ENCODE peak calls at places on chromosome 1, in nine cellular contexts. One of them, this sample, is unnamed.

GRCh38 chr1:150162862-150163706 is 13.4 kb downstream of the PLEKHO1 start:
- DNase-seq in endothelial cell of umbilical vein: peak
- DNase-seq in stimulated activated CD8-positive, alpha-beta memory T cell treated with anti-CD3 and anti-CD28 coated beads, Interleukin-15, amount 100 ng/mL, for 48 hours: no peak
- DNase-seq in stimulated activated CD4-positive, alpha-beta T cell treated with anti-CD3 and anti-CD28 coated beads, Interleukin-15, amount 100 ng/mL, for 48 hours: no peak
- DNase-seq in hippocampal formation: peak
- DNase-seq in NCI-H2107: peak
- DNase-seq in stimulated activated naive CD4-positive, alpha-beta T cell: no peak
- DNase-seq in 8988T: no peak
- DNase-seq in posterior vena cava: peak
- DNase-seq in this sample: no peak

GRCh38 chr1:74467786-74468377 is 44.5 kb downstream of the LRRC53 start:
- DNase-seq in endothelial cell of umbilical vein: no peak
- DNase-seq in stimulated activated CD8-positive, alpha-beta memory T cell treated with anti-CD3 and anti-CD28 coated beads, Interleukin-15, amount 100 ng/mL, for 48 hours: no peak
- DNase-seq in stimulated activated CD4-positive, alpha-beta T cell treated with anti-CD3 and anti-CD28 coated beads, Interleukin-15, amount 100 ng/mL, for 48 hours: no peak
- DNase-seq in hippocampal formation: no peak
- DNase-seq in NCI-H2107: no peak
- DNase-seq in stimulated activated naive CD4-positive, alpha-beta T cell: no peak
- DNase-seq in 8988T: no peak
- DNase-seq in posterior vena cava: no peak
- DNase-seq in this sample: no peak

GRCh38 chr1:150887018-150887417 is at the start of gene CTXND2:
- DNase-seq in endothelial cell of umbilical vein: no peak
- DNase-seq in stimulated activated CD8-positive, alpha-beta memory T cell treated with anti-CD3 and anti-CD28 coated beads, Interleukin-15, amount 100 ng/mL, for 48 hours: no peak
- DNase-seq in stimulated activated CD4-positive, alpha-beta T cell treated with anti-CD3 and anti-CD28 coated beads, Interleukin-15, amount 100 ng/mL, for 48 hours: no peak
- DNase-seq in hippocampal formation: no peak
- DNase-seq in NCI-H2107: no peak
- DNase-seq in stimulated activated naive CD4-positive, alpha-beta T cell: no peak
- DNase-seq in 8988T: no peak
- DNase-seq in posterior vena cava: no peak
- DNase-seq in this sample: no peak

GRCh38 chr1:1819762-1820161 is 41.5 kb upstream of the NADK start:
- DNase-seq in endothelial cell of umbilical vein: no peak
- DNase-seq in stimulated activated CD8-positive, alpha-beta memory T cell treated with anti-CD3 and anti-CD28 coated beads, Interleukin-15, amount 100 ng/mL, for 48 hours: no peak
- DNase-seq in stimulated activated CD4-positive, alpha-beta T cell treated with anti-CD3 and anti-CD28 coated beads, Interleukin-15, amount 100 ng/mL, for 48 hours: no peak
- DNase-seq in hippocampal formation: no peak
- DNase-seq in NCI-H2107: no peak
- DNase-seq in stimulated activated naive CD4-positive, alpha-beta T cell: no peak
- DNase-seq in 8988T: no peak
- DNase-seq in posterior vena cava: no peak
- DNase-seq in this sample: no peak

GRCh38 chr1:224203243-224204016 is 20.4 kb downstream of the DEGS1 start:
- DNase-seq in endothelial cell of umbilical vein: no peak
- DNase-seq in stimulated activated CD8-positive, alpha-beta memory T cell treated with anti-CD3 and anti-CD28 coated beads, Interleukin-15, amount 100 ng/mL, for 48 hours: no peak
- DNase-seq in stimulated activated CD4-positive, alpha-beta T cell treated with anti-CD3 and anti-CD28 coated beads, Interleukin-15, amount 100 ng/mL, for 48 hours: no peak
- DNase-seq in hippocampal formation: peak
- DNase-seq in NCI-H2107: no peak
- DNase-seq in stimulated activated naive CD4-positive, alpha-beta T cell: no peak
- DNase-seq in 8988T: no peak
- DNase-seq in posterior vena cava: peak
- DNase-seq in this sample: no peak

GRCh38 chr1:94759188-94759587 is 61.0 kb upstream of the SLC44A3 start:
- DNase-seq in endothelial cell of umbilical vein: no peak
- DNase-seq in stimulated activated CD8-positive, alpha-beta memory T cell treated with anti-CD3 and anti-CD28 coated beads, Interleukin-15, amount 100 ng/mL, for 48 hours: no peak
- DNase-seq in stimulated activated CD4-positive, alpha-beta T cell treated with anti-CD3 and anti-CD28 coated beads, Interleukin-15, amount 100 ng/mL, for 48 hours: no peak
- DNase-seq in hippocampal formation: no peak
- DNase-seq in NCI-H2107: no peak
- DNase-seq in stimulated activated naive CD4-positive, alpha-beta T cell: no peak
- DNase-seq in 8988T: no peak
- DNase-seq in posterior vena cava: no peak
- DNase-seq in this sample: no peak

GRCh38 chr1:200226268-200226968 is 183.4 kb downstream of the ZNF281 start:
- DNase-seq in endothelial cell of umbilical vein: peak
- DNase-seq in stimulated activated CD8-positive, alpha-beta memory T cell treated with anti-CD3 and anti-CD28 coated beads, Interleukin-15, amount 100 ng/mL, for 48 hours: no peak
- DNase-seq in stimulated activated CD4-positive, alpha-beta T cell treated with anti-CD3 and anti-CD28 coated beads, Interleukin-15, amount 100 ng/mL, for 48 hours: peak
- DNase-seq in hippocampal formation: no peak
- DNase-seq in NCI-H2107: no peak
- DNase-seq in stimulated activated naive CD4-positive, alpha-beta T cell: no peak
- DNase-seq in 8988T: no peak
- DNase-seq in posterior vena cava: no peak
- DNase-seq in this sample: no peak

GRCh38 chr1:216032284-216032683 is 391.0 kb downstream of the USH2A start:
- DNase-seq in endothelial cell of umbilical vein: no peak
- DNase-seq in stimulated activated CD8-positive, alpha-beta memory T cell treated with anti-CD3 and anti-CD28 coated beads, Interleukin-15, amount 100 ng/mL, for 48 hours: no peak
- DNase-seq in stimulated activated CD4-positive, alpha-beta T cell treated with anti-CD3 and anti-CD28 coated beads, Interleukin-15, amount 100 ng/mL, for 48 hours: no peak
- DNase-seq in hippocampal formation: no peak
- DNase-seq in NCI-H2107: no peak
- DNase-seq in stimulated activated naive CD4-positive, alpha-beta T cell: no peak
- DNase-seq in 8988T: no peak
- DNase-seq in posterior vena cava: no peak
- DNase-seq in this sample: no peak

GRCh38 chr1:54543729-54544496 is 4.1 kb upstream of the ACOT11 start:
- DNase-seq in endothelial cell of umbilical vein: no peak
- DNase-seq in stimulated activated CD8-positive, alpha-beta memory T cell treated with anti-CD3 and anti-CD28 coated beads, Interleukin-15, amount 100 ng/mL, for 48 hours: no peak
- DNase-seq in stimulated activated CD4-positive, alpha-beta T cell treated with anti-CD3 and anti-CD28 coated beads, Interleukin-15, amount 100 ng/mL, for 48 hours: no peak
- DNase-seq in hippocampal formation: no peak
- DNase-seq in NCI-H2107: no peak
- DNase-seq in stimulated activated naive CD4-positive, alpha-beta T cell: no peak
- DNase-seq in 8988T: no peak
- DNase-seq in posterior vena cava: no peak
- DNase-seq in this sample: no peak

GRCh38 chr1:205595861-205596260 is 36.0 kb downstream of the ELK4 start:
- DNase-seq in endothelial cell of umbilical vein: no peak
- DNase-seq in stimulated activated CD8-positive, alpha-beta memory T cell treated with anti-CD3 and anti-CD28 coated beads, Interleukin-15, amount 100 ng/mL, for 48 hours: no peak
- DNase-seq in stimulated activated CD4-positive, alpha-beta T cell treated with anti-CD3 and anti-CD28 coated beads, Interleukin-15, amount 100 ng/mL, for 48 hours: no peak
- DNase-seq in hippocampal formation: no peak
- DNase-seq in NCI-H2107: no peak
- DNase-seq in stimulated activated naive CD4-positive, alpha-beta T cell: no peak
- DNase-seq in 8988T: no peak
- DNase-seq in posterior vena cava: no peak
- DNase-seq in this sample: no peak

GRCh38 chr1:59947047-59947938 is 20.7 kb upstream of the CYP2J2 start:
- DNase-seq in endothelial cell of umbilical vein: peak
- DNase-seq in stimulated activated CD8-positive, alpha-beta memory T cell treated with anti-CD3 and anti-CD28 coated beads, Interleukin-15, amount 100 ng/mL, for 48 hours: no peak
- DNase-seq in stimulated activated CD4-positive, alpha-beta T cell treated with anti-CD3 and anti-CD28 coated beads, Interleukin-15, amount 100 ng/mL, for 48 hours: peak
- DNase-seq in hippocampal formation: peak
- DNase-seq in NCI-H2107: peak
- DNase-seq in stimulated activated naive CD4-positive, alpha-beta T cell: peak
- DNase-seq in 8988T: no peak
- DNase-seq in posterior vena cava: no peak
- DNase-seq in this sample: no peak

GRCh38 chr1:71967670-71968069 is 314.7 kb downstream of the NEGR1 start:
- DNase-seq in endothelial cell of umbilical vein: no peak
- DNase-seq in stimulated activated CD8-positive, alpha-beta memory T cell treated with anti-CD3 and anti-CD28 coated beads, Interleukin-15, amount 100 ng/mL, for 48 hours: no peak
- DNase-seq in stimulated activated CD4-positive, alpha-beta T cell treated with anti-CD3 and anti-CD28 coated beads, Interleukin-15, amount 100 ng/mL, for 48 hours: no peak
- DNase-seq in hippocampal formation: no peak
- DNase-seq in NCI-H2107: no peak
- DNase-seq in stimulated activated naive CD4-positive, alpha-beta T cell: no peak
- DNase-seq in 8988T: no peak
- DNase-seq in posterior vena cava: no peak
- DNase-seq in this sample: no peak

GRCh38 chr1:10451286-10451685 is 1.5 kb downstream of the CORT start:
- DNase-seq in endothelial cell of umbilical vein: peak
- DNase-seq in stimulated activated CD8-positive, alpha-beta memory T cell treated with anti-CD3 and anti-CD28 coated beads, Interleukin-15, amount 100 ng/mL, for 48 hours: no peak
- DNase-seq in stimulated activated CD4-positive, alpha-beta T cell treated with anti-CD3 and anti-CD28 coated beads, Interleukin-15, amount 100 ng/mL, for 48 hours: no peak
- DNase-seq in hippocampal formation: no peak
- DNase-seq in NCI-H2107: no peak
- DNase-seq in stimulated activated naive CD4-positive, alpha-beta T cell: no peak
- DNase-seq in 8988T: no peak
- DNase-seq in posterior vena cava: no peak
- DNase-seq in this sample: no peak

GRCh38 chr1:2602866-2603520 is 16.4 kb downstream of the PRXL2B start:
- DNase-seq in endothelial cell of umbilical vein: no peak
- DNase-seq in stimulated activated CD8-positive, alpha-beta memory T cell treated with anti-CD3 and anti-CD28 coated beads, Interleukin-15, amount 100 ng/mL, for 48 hours: no peak
- DNase-seq in stimulated activated CD4-positive, alpha-beta T cell treated with anti-CD3 and anti-CD28 coated beads, Interleukin-15, amount 100 ng/mL, for 48 hours: no peak
- DNase-seq in hippocampal formation: no peak
- DNase-seq in NCI-H2107: no peak
- DNase-seq in stimulated activated naive CD4-positive, alpha-beta T cell: no peak
- DNase-seq in 8988T: no peak
- DNase-seq in posterior vena cava: peak
- DNase-seq in this sample: no peak

GRCh38 chr1:151841141-151841540 is 1.5 kb upstream of the C2CD4D start:
- DNase-seq in endothelial cell of umbilical vein: peak
- DNase-seq in stimulated activated CD8-positive, alpha-beta memory T cell treated with anti-CD3 and anti-CD28 coated beads, Interleukin-15, amount 100 ng/mL, for 48 hours: no peak
- DNase-seq in stimulated activated CD4-positive, alpha-beta T cell treated with anti-CD3 and anti-CD28 coated beads, Interleukin-15, amount 100 ng/mL, for 48 hours: no peak
- DNase-seq in hippocampal formation: no peak
- DNase-seq in NCI-H2107: no peak
- DNase-seq in stimulated activated naive CD4-positive, alpha-beta T cell: no peak
- DNase-seq in 8988T: no peak
- DNase-seq in posterior vena cava: peak
- DNase-seq in this sample: no peak

GRCh38 chr1:95323117-95323516 is 89.1 kb downstream of the RWDD3 start:
- DNase-seq in endothelial cell of umbilical vein: peak
- DNase-seq in stimulated activated CD8-positive, alpha-beta memory T cell treated with anti-CD3 and anti-CD28 coated beads, Interleukin-15, amount 100 ng/mL, for 48 hours: no peak
- DNase-seq in stimulated activated CD4-positive, alpha-beta T cell treated with anti-CD3 and anti-CD28 coated beads, Interleukin-15, amount 100 ng/mL, for 48 hours: no peak
- DNase-seq in hippocampal formation: peak
- DNase-seq in NCI-H2107: no peak
- DNase-seq in stimulated activated naive CD4-positive, alpha-beta T cell: no peak
- DNase-seq in 8988T: no peak
- DNase-seq in posterior vena cava: no peak
- DNase-seq in this sample: no peak

GRCh38 chr1:37410815-37411214 is 63.6 kb upstream of the ZC3H12A start:
- DNase-seq in endothelial cell of umbilical vein: peak
- DNase-seq in stimulated activated CD8-positive, alpha-beta memory T cell treated with anti-CD3 and anti-CD28 coated beads, Interleukin-15, amount 100 ng/mL, for 48 hours: no peak
- DNase-seq in stimulated activated CD4-positive, alpha-beta T cell treated with anti-CD3 and anti-CD28 coated beads, Interleukin-15, amount 100 ng/mL, for 48 hours: no peak
- DNase-seq in hippocampal formation: no peak
- DNase-seq in NCI-H2107: no peak
- DNase-seq in stimulated activated naive CD4-positive, alpha-beta T cell: no peak
- DNase-seq in 8988T: no peak
- DNase-seq in posterior vena cava: peak
- DNase-seq in this sample: no peak

GRCh38 chr1:167936930-167937708 is at the start of gene MPC2:
- DNase-seq in endothelial cell of umbilical vein: peak
- DNase-seq in stimulated activated CD8-positive, alpha-beta memory T cell treated with anti-CD3 and anti-CD28 coated beads, Interleukin-15, amount 100 ng/mL, for 48 hours: peak
- DNase-seq in stimulated activated CD4-positive, alpha-beta T cell treated with anti-CD3 and anti-CD28 coated beads, Interleukin-15, amount 100 ng/mL, for 48 hours: peak
- DNase-seq in hippocampal formation: peak
- DNase-seq in NCI-H2107: peak
- DNase-seq in stimulated activated naive CD4-positive, alpha-beta T cell: peak
- DNase-seq in 8988T: peak
- DNase-seq in posterior vena cava: peak
- DNase-seq in this sample: peak

GRCh38 chr1:7430646-7431045 is 340.4 kb upstream of the VAMP3 start:
- DNase-seq in endothelial cell of umbilical vein: no peak
- DNase-seq in stimulated activated CD8-positive, alpha-beta memory T cell treated with anti-CD3 and anti-CD28 coated beads, Interleukin-15, amount 100 ng/mL, for 48 hours: no peak
- DNase-seq in stimulated activated CD4-positive, alpha-beta T cell treated with anti-CD3 and anti-CD28 coated beads, Interleukin-15, amount 100 ng/mL, for 48 hours: no peak
- DNase-seq in hippocampal formation: no peak
- DNase-seq in NCI-H2107: no peak
- DNase-seq in stimulated activated naive CD4-positive, alpha-beta T cell: no peak
- DNase-seq in 8988T: no peak
- DNase-seq in posterior vena cava: no peak
- DNase-seq in this sample: no peak

GRCh38 chr1:47703161-47703825 is 265.4 kb downstream of the FOXD2 start:
- DNase-seq in endothelial cell of umbilical vein: no peak
- DNase-seq in stimulated activated CD8-positive, alpha-beta memory T cell treated with anti-CD3 and anti-CD28 coated beads, Interleukin-15, amount 100 ng/mL, for 48 hours: no peak
- DNase-seq in stimulated activated CD4-positive, alpha-beta T cell treated with anti-CD3 and anti-CD28 coated beads, Interleukin-15, amount 100 ng/mL, for 48 hours: no peak
- DNase-seq in hippocampal formation: no peak
- DNase-seq in NCI-H2107: no peak
- DNase-seq in stimulated activated naive CD4-positive, alpha-beta T cell: no peak
- DNase-seq in 8988T: no peak
- DNase-seq in posterior vena cava: peak
- DNase-seq in this sample: no peak

GRCh38 chr1:17328855-17329254 is 20.9 kb downstream of the PADI4 start:
- DNase-seq in endothelial cell of umbilical vein: no peak
- DNase-seq in stimulated activated CD8-positive, alpha-beta memory T cell treated with anti-CD3 and anti-CD28 coated beads, Interleukin-15, amount 100 ng/mL, for 48 hours: no peak
- DNase-seq in stimulated activated CD4-positive, alpha-beta T cell treated with anti-CD3 and anti-CD28 coated beads, Interleukin-15, amount 100 ng/mL, for 48 hours: no peak
- DNase-seq in hippocampal formation: no peak
- DNase-seq in NCI-H2107: no peak
- DNase-seq in stimulated activated naive CD4-positive, alpha-beta T cell: no peak
- DNase-seq in 8988T: no peak
- DNase-seq in posterior vena cava: no peak
- DNase-seq in this sample: no peak

GRCh38 chr1:231515748-231516147 is 12.7 kb upstream of the TSNAX start:
- DNase-seq in endothelial cell of umbilical vein: no peak
- DNase-seq in stimulated activated CD8-positive, alpha-beta memory T cell treated with anti-CD3 and anti-CD28 coated beads, Interleukin-15, amount 100 ng/mL, for 48 hours: no peak
- DNase-seq in stimulated activated CD4-positive, alpha-beta T cell treated with anti-CD3 and anti-CD28 coated beads, Interleukin-15, amount 100 ng/mL, for 48 hours: no peak
- DNase-seq in hippocampal formation: no peak
- DNase-seq in NCI-H2107: no peak
- DNase-seq in stimulated activated naive CD4-positive, alpha-beta T cell: no peak
- DNase-seq in 8988T: no peak
- DNase-seq in posterior vena cava: no peak
- DNase-seq in this sample: no peak

GRCh38 chr1:217910791-217911320 is 279.7 kb downstream of the SPATA17 start:
- DNase-seq in endothelial cell of umbilical vein: no peak
- DNase-seq in stimulated activated CD8-positive, alpha-beta memory T cell treated with anti-CD3 and anti-CD28 coated beads, Interleukin-15, amount 100 ng/mL, for 48 hours: no peak
- DNase-seq in stimulated activated CD4-positive, alpha-beta T cell treated with anti-CD3 and anti-CD28 coated beads, Interleukin-15, amount 100 ng/mL, for 48 hours: no peak
- DNase-seq in hippocampal formation: no peak
- DNase-seq in NCI-H2107: no peak
- DNase-seq in stimulated activated naive CD4-positive, alpha-beta T cell: no peak
- DNase-seq in 8988T: no peak
- DNase-seq in posterior vena cava: no peak
- DNase-seq in this sample: no peak

GRCh38 chr1:61289232-61289967 is 207.0 kb downstream of the NFIA start:
- DNase-seq in endothelial cell of umbilical vein: peak
- DNase-seq in stimulated activated CD8-positive, alpha-beta memory T cell treated with anti-CD3 and anti-CD28 coated beads, Interleukin-15, amount 100 ng/mL, for 48 hours: no peak
- DNase-seq in stimulated activated CD4-positive, alpha-beta T cell treated with anti-CD3 and anti-CD28 coated beads, Interleukin-15, amount 100 ng/mL, for 48 hours: no peak
- DNase-seq in hippocampal formation: no peak
- DNase-seq in NCI-H2107: no peak
- DNase-seq in stimulated activated naive CD4-positive, alpha-beta T cell: no peak
- DNase-seq in 8988T: no peak
- DNase-seq in posterior vena cava: no peak
- DNase-seq in this sample: no peak

GRCh38 chr1:225848044-225848955 is 33.9 kb downstream of the TMEM63A start:
- DNase-seq in endothelial cell of umbilical vein: no peak
- DNase-seq in stimulated activated CD8-positive, alpha-beta memory T cell treated with anti-CD3 and anti-CD28 coated beads, Interleukin-15, amount 100 ng/mL, for 48 hours: no peak
- DNase-seq in stimulated activated CD4-positive, alpha-beta T cell treated with anti-CD3 and anti-CD28 coated beads, Interleukin-15, amount 100 ng/mL, for 48 hours: no peak
- DNase-seq in hippocampal formation: peak
- DNase-seq in NCI-H2107: no peak
- DNase-seq in stimulated activated naive CD4-positive, alpha-beta T cell: peak
- DNase-seq in 8988T: no peak
- DNase-seq in posterior vena cava: no peak
- DNase-seq in this sample: no peak

GRCh38 chr1:1841575-1841991 is 49.3 kb downstream of the GNB1 start:
- DNase-seq in endothelial cell of umbilical vein: no peak
- DNase-seq in stimulated activated CD8-positive, alpha-beta memory T cell treated with anti-CD3 and anti-CD28 coated beads, Interleukin-15, amount 100 ng/mL, for 48 hours: no peak
- DNase-seq in stimulated activated CD4-positive, alpha-beta T cell treated with anti-CD3 and anti-CD28 coated beads, Interleukin-15, amount 100 ng/mL, for 48 hours: no peak
- DNase-seq in hippocampal formation: no peak
- DNase-seq in NCI-H2107: no peak
- DNase-seq in stimulated activated naive CD4-positive, alpha-beta T cell: no peak
- DNase-seq in 8988T: no peak
- DNase-seq in posterior vena cava: no peak
- DNase-seq in this sample: no peak

GRCh38 chr1:27488523-27489138 is 1.3 kb downstream of the WASF2 start:
- DNase-seq in endothelial cell of umbilical vein: peak
- DNase-seq in stimulated activated CD8-positive, alpha-beta memory T cell treated with anti-CD3 and anti-CD28 coated beads, Interleukin-15, amount 100 ng/mL, for 48 hours: no peak
- DNase-seq in stimulated activated CD4-positive, alpha-beta T cell treated with anti-CD3 and anti-CD28 coated beads, Interleukin-15, amount 100 ng/mL, for 48 hours: no peak
- DNase-seq in hippocampal formation: no peak
- DNase-seq in NCI-H2107: no peak
- DNase-seq in stimulated activated naive CD4-positive, alpha-beta T cell: no peak
- DNase-seq in 8988T: no peak
- DNase-seq in posterior vena cava: no peak
- DNase-seq in this sample: no peak

GRCh38 chr1:245247791-245248789 is 93.3 kb downstream of the KIF26B start:
- DNase-seq in endothelial cell of umbilical vein: no peak
- DNase-seq in stimulated activated CD8-positive, alpha-beta memory T cell treated with anti-CD3 and anti-CD28 coated beads, Interleukin-15, amount 100 ng/mL, for 48 hours: no peak
- DNase-seq in stimulated activated CD4-positive, alpha-beta T cell treated with anti-CD3 and anti-CD28 coated beads, Interleukin-15, amount 100 ng/mL, for 48 hours: no peak
- DNase-seq in hippocampal formation: no peak
- DNase-seq in NCI-H2107: no peak
- DNase-seq in stimulated activated naive CD4-positive, alpha-beta T cell: no peak
- DNase-seq in 8988T: no peak
- DNase-seq in posterior vena cava: no peak
- DNase-seq in this sample: no peak

GRCh38 chr1:196677781-196678509 is 26.1 kb downstream of the CFH start:
- DNase-seq in endothelial cell of umbilical vein: no peak
- DNase-seq in stimulated activated CD8-positive, alpha-beta memory T cell treated with anti-CD3 and anti-CD28 coated beads, Interleukin-15, amount 100 ng/mL, for 48 hours: no peak
- DNase-seq in stimulated activated CD4-positive, alpha-beta T cell treated with anti-CD3 and anti-CD28 coated beads, Interleukin-15, amount 100 ng/mL, for 48 hours: no peak
- DNase-seq in hippocampal formation: no peak
- DNase-seq in NCI-H2107: no peak
- DNase-seq in stimulated activated naive CD4-positive, alpha-beta T cell: no peak
- DNase-seq in 8988T: no peak
- DNase-seq in posterior vena cava: no peak
- DNase-seq in this sample: no peak

GRCh38 chr1:207959141-207959825 is 48.4 kb upstream of the CD34 start:
- DNase-seq in endothelial cell of umbilical vein: peak
- DNase-seq in stimulated activated CD8-positive, alpha-beta memory T cell treated with anti-CD3 and anti-CD28 coated beads, Interleukin-15, amount 100 ng/mL, for 48 hours: no peak
- DNase-seq in stimulated activated CD4-positive, alpha-beta T cell treated with anti-CD3 and anti-CD28 coated beads, Interleukin-15, amount 100 ng/mL, for 48 hours: no peak
- DNase-seq in hippocampal formation: peak
- DNase-seq in NCI-H2107: no peak
- DNase-seq in stimulated activated naive CD4-positive, alpha-beta T cell: no peak
- DNase-seq in 8988T: no peak
- DNase-seq in posterior vena cava: peak
- DNase-seq in this sample: no peak

GRCh38 chr1:63817152-63817667 is 43.4 kb downstream of the ROR1 start:
- DNase-seq in endothelial cell of umbilical vein: peak
- DNase-seq in stimulated activated CD8-positive, alpha-beta memory T cell treated with anti-CD3 and anti-CD28 coated beads, Interleukin-15, amount 100 ng/mL, for 48 hours: no peak
- DNase-seq in stimulated activated CD4-positive, alpha-beta T cell treated with anti-CD3 and anti-CD28 coated beads, Interleukin-15, amount 100 ng/mL, for 48 hours: no peak
- DNase-seq in hippocampal formation: no peak
- DNase-seq in NCI-H2107: no peak
- DNase-seq in stimulated activated naive CD4-positive, alpha-beta T cell: no peak
- DNase-seq in 8988T: no peak
- DNase-seq in posterior vena cava: no peak
- DNase-seq in this sample: no peak

This sample was measured in activated CD8-positive, alpha-beta memory T cell treated with anti-CD3 and anti-CD28 coated beads for 48 hours.